ENCODE peak calls at places on chromosomes 7 and 10, in six cellular contexts. T is neural crest cell, B is LNCaP clone FGC, U is epithelial cell of esophagus, F is tibial nerve, G is cardiac muscle cell. V is an unnamed sample.

GRCh38 chr7:106488465-106488864 is 172.5 kb downstream of the CCDC71L start:
- DNase-seq in F (no peak), B (no peak), T (no peak), G (no peak), U (no peak), V (no peak)

GRCh38 chr10:118584181-118584954 is 11.1 kb downstream of the PRLHR start:
- DNase-seq in T (no peak), U (peak), B (no peak), F (no peak), G (peak), V (no peak)

GRCh38 chr7:135274495-135275268 is 41.0 kb downstream of the STRA8 start:
- DNase-seq in B (peak), U (peak), T (peak), G (peak), F (peak), V (peak)

GRCh38 chr10:69438531-69439349 is 12.5 kb upstream of the TSPAN15 start:
- DNase-seq in G (peak), B (no peak), T (no peak), U (peak), F (no peak), V (no peak)

GRCh38 chr7:116443101-116443523 is 56.4 kb upstream of the CAV2 start:
- DNase-seq in T (no peak), G (peak), B (no peak), F (no peak), U (peak), V (no peak)

GRCh38 chr10:110174201-110174600 is 33.2 kb upstream of the MXI1 start:
- DNase-seq in G (no peak), U (no peak), B (no peak), F (no peak), T (no peak), V (no peak)

GRCh38 chr10:60315311-60315710 is 74.4 kb downstream of the ANK3 start:
- DNase-seq in G (no peak), B (no peak), T (no peak), U (no peak), F (no peak), V (no peak)

GRCh38 chr7:150799741-150800575 is at the start of gene TMEM176B:
- DNase-seq in F (no peak), U (no peak), G (no peak), T (no peak), B (no peak), V (peak)

GRCh38 chr10:79344502-79345195 is 2.6 kb upstream of the PPIF start:
- DNase-seq in G (no peak), U (peak), B (peak), T (no peak), F (no peak), V (no peak)

GRCh38 chr7:75809396-75809795 is 4.2 kb downstream of the CCL24 start:
- DNase-seq in B (no peak), G (no peak), U (no peak), T (no peak), F (no peak), V (no peak)

GRCh38 chr7:51611937-51612336 is 295.3 kb upstream of the COBL start:
- DNase-seq in U (no peak), B (no peak), F (no peak), G (no peak), T (no peak), V (no peak)

GRCh38 chr10:112562803-112563663 is 116.0 kb downstream of the VTI1A start:
- DNase-seq in B (peak), T (no peak), F (no peak), U (peak), G (peak), V (no peak)

GRCh38 chr10:21724695-21725371 is 190.8 kb downstream of the MLLT10 start:
- DNase-seq in U (peak), T (no peak), F (peak), G (peak), B (peak), V (no peak)

GRCh38 chr10:131473645-131474044 is 162.1 kb upstream of the TCERG1L start:
- DNase-seq in U (no peak), F (no peak), G (no peak), B (no peak), T (no peak), V (no peak)

GRCh38 chr10:91593366-91593765 is 39.5 kb downstream of the PPP1R3C start:
- DNase-seq in F (no peak), T (no peak), G (no peak), B (no peak), U (no peak), V (no peak)

GRCh38 chr10:83448013-83448412 is 691.3 kb upstream of the GHITM start:
- DNase-seq in G (no peak), U (no peak), B (no peak), F (no peak), T (no peak), V (no peak)
- TF ChIP-seq CTCF in G (no peak), U (no peak), B (no peak), F (no peak), T (no peak), V (no peak)

GRCh38 chr7:39624202-39624807 is 933 bp downstream of the RALA start:
- DNase-seq in G (no peak), U (peak), T (no peak), F (no peak), B (no peak), V (peak)
- TF ChIP-seq CTCF in G (no peak), U (no peak), T (peak), F (no peak), B (peak), V (no peak)

GRCh38 chr10:34681933-34682332 is 133.2 kb downstream of the PARD3 start:
- DNase-seq in U (no peak), B (no peak), G (no peak), T (no peak), F (no peak), V (no peak)

GRCh38 chr10:34674169-34674568 is 140.9 kb downstream of the PARD3 start:
- DNase-seq in G (no peak), T (no peak), B (no peak), U (no peak), F (no peak), V (no peak)

GRCh38 chr10:34679177-34679576 is 135.9 kb downstream of the PARD3 start:
- DNase-seq in G (no peak), U (peak), T (no peak), F (no peak), B (no peak), V (no peak)

GRCh38 chr10:34677132-34677531 is 138.0 kb downstream of the PARD3 start:
- DNase-seq in T (no peak), G (no peak), B (no peak), F (no peak), U (no peak), V (no peak)

GRCh38 chr10:34677591-34677990 is 137.5 kb downstream of the PARD3 start:
- DNase-seq in F (no peak), T (no peak), G (no peak), U (no peak), B (no peak), V (no peak)
- TF ChIP-seq CTCF in F (no peak), T (peak), G (no peak), U (no peak), B (no peak), V (peak)

DNA sequence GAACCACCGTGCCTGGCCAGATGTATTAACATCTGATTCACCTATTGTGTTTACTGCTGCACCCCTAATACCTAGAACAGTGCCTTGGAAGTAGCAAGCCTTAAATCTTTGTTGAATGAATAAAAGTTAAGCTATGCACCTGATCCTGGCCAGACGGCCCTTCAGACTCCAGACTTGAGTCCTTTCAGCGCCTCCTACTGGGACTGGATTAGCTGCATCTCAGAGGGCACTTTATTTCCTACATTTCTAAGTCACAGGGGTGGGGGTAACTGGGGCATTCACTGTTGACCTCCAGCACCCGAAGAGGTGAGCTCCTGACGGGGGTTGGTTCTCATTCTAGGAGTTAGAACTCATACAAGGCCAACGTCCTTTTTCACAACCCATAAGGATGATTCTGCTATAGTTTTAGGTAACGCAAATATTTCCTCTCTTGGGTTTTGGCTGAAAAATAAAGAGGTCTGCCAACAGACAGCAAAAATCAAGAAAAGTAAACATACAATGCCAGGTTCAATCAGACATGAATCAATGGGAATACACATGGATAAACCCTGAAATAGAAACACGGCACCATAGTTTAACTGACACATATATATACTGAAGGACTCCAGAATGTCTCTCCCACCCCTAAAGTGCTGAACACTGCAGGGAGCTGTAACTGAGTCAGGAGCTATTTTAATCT is 48.0 kb upstream of the DLG5 start:
- DNase-seq in T (peak), G (peak), F (no peak), B (peak), U (peak), V (peak)
- TF ChIP-seq CTCF in T (peak), G (peak), F (peak), B (peak), U (peak), V (peak)